ENCODE peak calls at places on chromosomes 3 and 15, in six cellular contexts. One of them, this sample, is unnamed.

GRCh38 chr3:173465112-173465511 is 67.6 kb downstream of the NLGN1 start:
- DNase-seq in astrocyte of the spinal cord: peak; percentile 62
- DNase-seq in left ventricle myocardium inferior: no peak
- DNase-seq in upper lobe of right lung: no peak
- DNase-seq in AG04449: peak; percentile 59
- DNase-seq in kidney: no peak
- DNase-seq in this sample: peak; percentile 7

GRCh38 chr3:143302638-143303171 is 183.1 kb downstream of the CHST2 start:
- DNase-seq in astrocyte of the spinal cord: peak; percentile 72
- DNase-seq in left ventricle myocardium inferior: peak; percentile 58
- DNase-seq in upper lobe of right lung: no peak
- DNase-seq in AG04449: peak; percentile 68
- DNase-seq in kidney: peak; percentile 88
- DNase-seq in this sample: peak; percentile 64

GRCh38 chr3:195870442-195870841 is 37.9 kb downstream of the TNK2 start:
- DNase-seq in astrocyte of the spinal cord: no peak
- DNase-seq in left ventricle myocardium inferior: no peak
- DNase-seq in upper lobe of right lung: no peak
- DNase-seq in AG04449: no peak
- DNase-seq in kidney: no peak
- DNase-seq in this sample: no peak

GRCh38 chr3:23979569-23979968 is 34.5 kb downstream of the NR1D2 start:
- DNase-seq in astrocyte of the spinal cord: no peak
- DNase-seq in left ventricle myocardium inferior: no peak
- DNase-seq in upper lobe of right lung: no peak
- DNase-seq in AG04449: no peak
- DNase-seq in kidney: no peak
- DNase-seq in this sample: no peak

GRCh38 chr3:43733459-43734384 is 43.0 kb downstream of the ABHD5 start:
- DNase-seq in astrocyte of the spinal cord: peak; percentile 74
- DNase-seq in left ventricle myocardium inferior: peak; percentile 55
- DNase-seq in upper lobe of right lung: no peak
- DNase-seq in AG04449: peak; percentile 87
- DNase-seq in kidney: no peak
- DNase-seq in this sample: peak; percentile 89

GRCh38 chr3:134067311-134068161 is 37.8 kb upstream of the SLCO2A1 start:
- DNase-seq in astrocyte of the spinal cord: no peak
- DNase-seq in left ventricle myocardium inferior: no peak
- DNase-seq in upper lobe of right lung: no peak
- DNase-seq in AG04449: no peak
- DNase-seq in kidney: no peak
- DNase-seq in this sample: no peak

GRCh38 chr15:74322558-74323180 is 44.8 kb downstream of the CYP11A1 start:
- DNase-seq in astrocyte of the spinal cord: peak; percentile 57
- DNase-seq in left ventricle myocardium inferior: peak; percentile 59
- DNase-seq in upper lobe of right lung: peak; percentile 77
- DNase-seq in AG04449: no peak
- DNase-seq in kidney: peak; percentile 88
- DNase-seq in this sample: peak; percentile 68

GRCh38 chr15:77630956-77631789 is 1.5 kb downstream of the LINGO1 start:
- DNase-seq in astrocyte of the spinal cord: no peak
- DNase-seq in left ventricle myocardium inferior: no peak
- DNase-seq in upper lobe of right lung: no peak
- DNase-seq in AG04449: no peak
- DNase-seq in kidney: peak; percentile 66
- DNase-seq in this sample: no peak

GRCh38 chr15:31260646-31261265 is 65.9 kb upstream of the KLF13 start:
- DNase-seq in astrocyte of the spinal cord: no peak
- DNase-seq in left ventricle myocardium inferior: no peak
- DNase-seq in upper lobe of right lung: peak; percentile 18
- DNase-seq in AG04449: no peak
- DNase-seq in kidney: peak; percentile 39
- DNase-seq in this sample: no peak

GRCh38 chr3:20668411-20668810 is 482.4 kb upstream of the SGO1 start:
- DNase-seq in astrocyte of the spinal cord: no peak
- DNase-seq in left ventricle myocardium inferior: no peak
- DNase-seq in upper lobe of right lung: no peak
- DNase-seq in AG04449: no peak
- DNase-seq in kidney: no peak
- DNase-seq in this sample: no peak

GRCh38 chr15:31326729-31327673 is at the start of gene KLF13:
- DNase-seq in astrocyte of the spinal cord: peak; percentile 55
- DNase-seq in left ventricle myocardium inferior: peak; percentile 74
- DNase-seq in upper lobe of right lung: peak; percentile 90
- DNase-seq in AG04449: no peak
- DNase-seq in kidney: peak; percentile 92
- DNase-seq in this sample: peak; percentile 55

GRCh38 chr3:113111308-113111707 is 100.0 kb upstream of the BOC start:
- DNase-seq in astrocyte of the spinal cord: no peak
- DNase-seq in left ventricle myocardium inferior: no peak
- DNase-seq in upper lobe of right lung: no peak
- DNase-seq in AG04449: no peak
- DNase-seq in kidney: no peak
- DNase-seq in this sample: no peak

DNA sequence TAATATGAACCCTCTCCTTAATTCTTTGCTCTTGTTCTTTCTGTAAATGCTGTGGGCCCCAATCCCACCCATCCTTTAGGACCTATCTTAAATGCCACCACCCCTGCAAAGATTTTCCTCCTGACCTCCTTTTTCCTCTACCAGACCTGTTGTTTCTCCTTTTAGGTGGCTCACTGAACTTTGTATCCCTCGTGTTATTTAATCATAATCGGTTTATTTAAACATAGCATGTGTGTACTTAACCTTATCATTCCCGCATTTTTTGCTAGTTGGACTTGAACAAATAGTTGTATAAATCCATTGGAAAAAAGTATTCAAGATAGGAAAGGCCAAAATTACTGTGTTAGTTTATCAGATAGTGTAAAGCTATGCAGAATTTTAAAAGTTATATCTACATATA is 988 bp upstream of the NFKBIZ start:
- DNase-seq in astrocyte of the spinal cord: no peak
- DNase-seq in left ventricle myocardium inferior: no peak
- DNase-seq in upper lobe of right lung: no peak
- DNase-seq in AG04449: no peak
- DNase-seq in kidney: no peak
- DNase-seq in this sample: no peak
- H3K4me3 ChIP-seq in astrocyte of the spinal cord: no peak overlapping the region
- H3K4me3 ChIP-seq in left ventricle myocardium inferior: peak overlapping the region; percentile 95
- H3K4me3 ChIP-seq in upper lobe of right lung: peak overlapping the region; percentile 92
- H3K4me3 ChIP-seq in AG04449: no peak overlapping the region
- H3K4me3 ChIP-seq in kidney: peak overlapping the region; percentile 64
- H3K4me3 ChIP-seq in this sample: peak overlapping the region; percentile 64

GRCh38 chr3:147197739-147198138 is 208.6 kb downstream of the ZIC4 start:
- DNase-seq in astrocyte of the spinal cord: no peak
- DNase-seq in left ventricle myocardium inferior: no peak
- DNase-seq in upper lobe of right lung: no peak
- DNase-seq in AG04449: no peak
- DNase-seq in kidney: no peak
- DNase-seq in this sample: no peak

GRCh38 chr3:147195896-147196295 is 210.4 kb downstream of the ZIC4 start:
- DNase-seq in astrocyte of the spinal cord: peak; percentile 24
- DNase-seq in left ventricle myocardium inferior: no peak
- DNase-seq in upper lobe of right lung: no peak
- DNase-seq in AG04449: no peak
- DNase-seq in kidney: no peak
- DNase-seq in this sample: peak; percentile 43

GRCh38 chr3:147189016-147189415 is 217.3 kb downstream of the ZIC4 start:
- DNase-seq in astrocyte of the spinal cord: peak; percentile 51
- DNase-seq in left ventricle myocardium inferior: no peak
- DNase-seq in upper lobe of right lung: no peak
- DNase-seq in AG04449: no peak
- DNase-seq in kidney: no peak
- DNase-seq in this sample: peak; percentile 1

GRCh38 chr3:147187687-147188086 is 218.7 kb downstream of the ZIC4 start:
- DNase-seq in astrocyte of the spinal cord: no peak
- DNase-seq in left ventricle myocardium inferior: no peak
- DNase-seq in upper lobe of right lung: no peak
- DNase-seq in AG04449: no peak
- DNase-seq in kidney: no peak
- DNase-seq in this sample: no peak

DNA sequence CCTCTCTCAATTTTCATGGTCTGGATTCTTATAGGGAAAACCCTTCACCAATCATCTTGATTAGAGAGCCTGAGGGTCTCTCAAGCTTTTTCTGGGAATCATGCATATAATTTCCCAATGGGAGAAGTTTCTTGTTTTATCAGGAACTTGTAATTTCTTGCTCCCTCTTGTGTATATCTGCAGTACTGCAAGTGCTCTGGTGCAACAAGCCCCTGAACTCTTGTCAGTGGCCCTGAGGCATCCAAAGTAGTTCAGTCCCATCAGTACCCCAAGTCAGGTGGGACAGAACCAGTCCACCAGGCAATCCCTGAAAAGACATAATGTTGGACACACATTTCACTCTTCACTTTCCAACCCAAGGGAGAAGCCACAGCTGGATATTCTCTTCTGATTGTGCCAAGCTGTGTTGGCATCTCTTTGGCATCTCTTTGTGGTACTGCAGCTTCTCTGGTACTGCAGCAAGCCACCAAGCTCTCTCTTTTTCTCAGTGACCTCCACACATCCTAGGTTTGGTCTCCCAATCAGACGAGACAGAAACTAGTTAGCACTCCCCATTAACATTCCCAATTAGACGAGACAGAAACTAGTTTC is 214.5 kb downstream of the ZIC4 start:
- DNase-seq in astrocyte of the spinal cord: peak; percentile 82
- DNase-seq in left ventricle myocardium inferior: no peak
- DNase-seq in upper lobe of right lung: no peak
- DNase-seq in AG04449: peak; percentile 21
- DNase-seq in kidney: no peak
- DNase-seq in this sample: peak; percentile 87
- TF ChIP-seq CTCF in astrocyte of the spinal cord: peak; percentile 81
- TF ChIP-seq CTCF in left ventricle myocardium inferior: peak; percentile 83
- TF ChIP-seq CTCF in upper lobe of right lung: peak; percentile 74
- TF ChIP-seq CTCF in AG04449: peak; percentile 57
- TF ChIP-seq CTCF in kidney: peak; percentile 56
- TF ChIP-seq CTCF in this sample: peak; percentile 90

GRCh38 chr3:17743660-17743995 is 1.2 kb upstream of the TBC1D5 start:
- DNase-seq in astrocyte of the spinal cord: no peak
- DNase-seq in left ventricle myocardium inferior: no peak
- DNase-seq in upper lobe of right lung: no peak
- DNase-seq in AG04449: no peak
- DNase-seq in kidney: no peak
- DNase-seq in this sample: no peak
- H3K4me3 ChIP-seq in astrocyte of the spinal cord: no peak overlapping the region
- H3K4me3 ChIP-seq in left ventricle myocardium inferior: peak overlapping the region; percentile 94
- H3K4me3 ChIP-seq in upper lobe of right lung: peak overlapping the region; percentile 94
- H3K4me3 ChIP-seq in AG04449: no peak overlapping the region
- H3K4me3 ChIP-seq in kidney: peak overlapping the region; percentile 90
- H3K4me3 ChIP-seq in this sample: no peak overlapping the region

DNA sequence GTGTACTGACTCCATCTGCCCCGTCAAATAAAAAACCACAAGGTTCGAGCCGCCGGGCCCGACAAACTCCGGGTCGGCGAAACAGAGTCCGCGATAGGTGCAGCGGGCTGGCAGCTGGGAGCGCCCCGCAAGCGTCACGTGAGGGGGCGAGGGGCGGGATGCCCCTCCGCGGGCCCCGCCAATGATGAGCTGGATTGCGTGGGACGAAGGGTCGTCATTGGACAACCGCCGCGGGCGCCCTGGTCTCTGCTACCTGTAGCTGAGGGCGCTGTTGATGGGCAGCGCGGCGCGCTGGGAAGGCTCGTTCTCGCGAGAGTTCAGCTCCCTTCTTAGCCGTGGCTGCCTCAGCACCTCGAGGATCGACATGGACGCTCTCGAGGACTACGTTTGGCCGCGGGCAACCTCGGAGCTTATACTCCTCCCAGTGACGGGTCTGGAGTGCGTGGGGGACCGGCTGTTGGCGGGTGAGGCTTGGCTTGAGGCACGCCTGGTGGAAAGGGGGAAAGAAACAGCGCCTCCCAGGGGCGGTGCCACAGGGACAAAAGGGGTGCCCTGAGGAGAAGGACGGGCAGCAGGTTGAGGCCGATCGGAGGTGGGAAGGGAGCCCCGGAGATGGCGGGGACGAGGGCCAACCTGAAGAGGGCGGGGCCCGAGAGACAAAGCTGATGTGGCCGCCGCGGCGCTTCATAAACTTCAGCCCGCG is at the start of gene WDR6:
- DNase-seq in astrocyte of the spinal cord: peak; percentile 99
- DNase-seq in left ventricle myocardium inferior: peak; percentile 97
- DNase-seq in upper lobe of right lung: peak; percentile 99
- DNase-seq in AG04449: peak; percentile 83
- DNase-seq in kidney: peak; percentile 99
- DNase-seq in this sample: peak; percentile 98
- TF ChIP-seq CTCF in astrocyte of the spinal cord: peak; percentile 39
- TF ChIP-seq CTCF in left ventricle myocardium inferior: peak; percentile 55
- TF ChIP-seq CTCF in upper lobe of right lung: peak; percentile 40
- TF ChIP-seq CTCF in AG04449: peak; percentile 44
- TF ChIP-seq CTCF in kidney: peak; percentile 36
- TF ChIP-seq CTCF in this sample: peak; percentile 39

GRCh38 chr3:57592306-57592705 is 4.8 kb downstream of the ARF4 start:
- DNase-seq in astrocyte of the spinal cord: no peak
- DNase-seq in left ventricle myocardium inferior: no peak
- DNase-seq in upper lobe of right lung: no peak
- DNase-seq in AG04449: no peak
- DNase-seq in kidney: no peak
- DNase-seq in this sample: no peak

GRCh38 chr3:57594144-57594543 is 3.0 kb downstream of the ARF4 start:
- DNase-seq in astrocyte of the spinal cord: no peak
- DNase-seq in left ventricle myocardium inferior: no peak
- DNase-seq in upper lobe of right lung: no peak
- DNase-seq in AG04449: no peak
- DNase-seq in kidney: no peak
- DNase-seq in this sample: no peak

GRCh38 chr3:57596495-57597239 is 477 bp downstream of the ARF4 start:
- DNase-seq in astrocyte of the spinal cord: peak; percentile 92
- DNase-seq in left ventricle myocardium inferior: peak; percentile 83
- DNase-seq in upper lobe of right lung: peak; percentile 92
- DNase-seq in AG04449: peak; percentile 74
- DNase-seq in kidney: peak; percentile 93
- DNase-seq in this sample: peak; percentile 91

GRCh38 chr3:57597240-57597972 is at the start of gene ARF4:
- DNase-seq in astrocyte of the spinal cord: peak; percentile 100
- DNase-seq in left ventricle myocardium inferior: peak; percentile 99
- DNase-seq in upper lobe of right lung: peak; percentile 100
- DNase-seq in AG04449: peak; percentile 96
- DNase-seq in kidney: peak; percentile 100
- DNase-seq in this sample: peak; percentile 99

DNA sequence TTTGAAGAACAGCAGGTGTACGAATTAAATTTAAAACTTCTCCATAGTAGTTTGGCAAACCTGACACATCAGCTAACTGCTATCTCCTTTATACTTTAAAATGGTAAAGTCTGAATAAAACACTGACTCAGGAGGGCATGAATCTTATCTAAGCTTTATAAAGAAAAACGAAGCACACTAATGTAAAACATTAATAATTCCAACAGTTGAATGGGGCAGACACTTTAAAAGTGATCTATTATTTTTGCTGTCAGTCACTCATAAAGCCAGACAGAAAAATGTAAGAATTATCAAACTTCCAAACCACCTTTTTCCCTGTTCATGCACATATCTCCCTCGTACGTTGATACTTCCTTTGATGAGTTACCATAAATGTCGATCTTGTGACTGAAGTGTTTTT is 2.6 kb downstream of the ARF4 start:
- DNase-seq in astrocyte of the spinal cord: no peak
- DNase-seq in left ventricle myocardium inferior: no peak
- DNase-seq in upper lobe of right lung: no peak
- DNase-seq in AG04449: no peak
- DNase-seq in kidney: no peak
- DNase-seq in this sample: no peak
- H3K4me3 ChIP-seq in astrocyte of the spinal cord: peak overlapping the region; percentile 100
- H3K4me3 ChIP-seq in left ventricle myocardium inferior: peak overlapping the region; percentile 83
- H3K4me3 ChIP-seq in upper lobe of right lung: peak overlapping the region; percentile 94
- H3K4me3 ChIP-seq in AG04449: peak overlapping the region; percentile 75
- H3K4me3 ChIP-seq in kidney: peak overlapping the region; percentile 100
- H3K4me3 ChIP-seq in this sample: peak overlapping the region; percentile 100

This sample was measured in fibroblast of the aortic adventitia.